ENCODE peak calls at places on chromosomes 13 and 19, in ten cellular contexts. W is astrocyte of the cerebellum, Z is RWPE1, X is amniotic stem cell, P is posterior vena cava, D is left cardiac atrium, K is Caco-2, J is K562, S is foreskin fibroblast, A is AML-193. H is an unnamed sample.

GRCh38 chr19:18634612-18635290 is 2.1 kb upstream of the KLHL26 start:
- DNase-seq in W (no peak), Z (no peak), X (no peak), P (no peak), D (no peak), K (no peak), J (no peak), S (peak; percentile 95), A (no peak), H (no peak)

GRCh38 chr19:33296473-33297060 is 5.8 kb downstream of the CEBPA start:
- DNase-seq in W (no peak), Z (no peak), X (no peak), P (peak; percentile 79), D (no peak), K (peak; percentile 33), J (no peak), S (peak; percentile 71), A (no peak), H (peak; percentile 46)

GRCh38 chr19:11140896-11141295 is 14.7 kb downstream of the SPC24 start:
- DNase-seq in W (no peak), Z (no peak), X (no peak), P (no peak), D (no peak), K (no peak), J (no peak), S (no peak), A (no peak), H (no peak)

GRCh38 chr19:54287456-54287855 is 6.5 kb upstream of the LILRB2 start:
- DNase-seq in W (no peak), Z (no peak), X (no peak), P (no peak), D (no peak), K (no peak), J (no peak), S (peak; percentile 66), A (no peak), H (no peak)

GRCh38 chr13:92842145-92842544 is 384.5 kb upstream of the GPC6 start:
- DNase-seq in W (peak; percentile 83), Z (no peak), X (no peak), P (no peak), D (no peak), K (no peak), J (no peak), S (peak; percentile 93), A (no peak), H (no peak)

GRCh38 chr19:30207357-30207756 is 164.8 kb upstream of the ZNF536 start:
- DNase-seq in W (no peak), Z (no peak), X (no peak), P (no peak), D (no peak), K (no peak), J (no peak), S (no peak), A (no peak), H (no peak)

GRCh38 chr13:95133498-95133897 is 167.8 kb downstream of the ABCC4 start:
- DNase-seq in W (no peak), Z (no peak), X (no peak), P (no peak), D (no peak), K (no peak), J (no peak), S (no peak), A (no peak), H (no peak)

GRCh38 chr19:44968118-44968517 is 12.9 kb downstream of the CLPTM1 start:
- DNase-seq in W (no peak), Z (no peak), X (no peak), P (no peak), D (no peak), K (no peak), J (no peak), S (no peak), A (no peak), H (no peak)

GRCh38 chr13:113862766-113863510 is 938 bp downstream of the GAS6 start:
- DNase-seq in W (no peak), Z (peak; percentile 62), X (no peak), P (peak; percentile 87), D (peak; percentile 79), K (no peak), J (peak; percentile 56), S (peak; percentile 59), A (no peak), H (peak; percentile 83)

GRCh38 chr13:106173346-106173745 is 362.1 kb downstream of the EFNB2 start:
- DNase-seq in W (no peak), Z (no peak), X (no peak), P (no peak), D (no peak), K (no peak), J (no peak), S (no peak), A (no peak), H (no peak)

GRCh38 chr13:98187862-98188261 is 10.8 kb upstream of the RNF113B start:
- DNase-seq in W (no peak), Z (no peak), X (no peak), P (no peak), D (no peak), K (no peak), J (no peak), S (no peak), A (no peak), H (no peak)

GRCh38 chr13:108551674-108552073 is 77.7 kb upstream of the MYO16 start:
- DNase-seq in W (peak; percentile 6), Z (no peak), X (no peak), P (no peak), D (no peak), K (no peak), J (no peak), S (no peak), A (no peak), H (no peak)

GRCh38 chr13:80957019-80957650 is 616.2 kb upstream of the SPRY2 start:
- DNase-seq in W (no peak), Z (no peak), X (no peak), P (no peak), D (no peak), K (no peak), J (no peak), S (no peak), A (no peak), H (no peak)

GRCh38 chr13:35388979-35389378 is 87.5 kb downstream of the MAB21L1 start:
- DNase-seq in W (peak; percentile 35), Z (no peak), X (no peak), P (no peak), D (no peak), K (no peak), J (no peak), S (peak; percentile 78), A (no peak), H (no peak)

GRCh38 chr19:3633559-3633988 is 7.0 kb upstream of the CACTIN start:
- DNase-seq in W (no peak), Z (no peak), X (no peak), P (no peak), D (no peak), K (no peak), J (no peak), S (no peak), A (no peak), H (no peak)

GRCh38 chr19:16449330-16449961 is 22.3 kb downstream of the EPS15L1 start:
- DNase-seq in W (no peak), Z (no peak), X (no peak), P (no peak), D (no peak), K (no peak), J (no peak), S (no peak), A (peak; percentile 33), H (no peak)

GRCh38 chr13:44259045-44260042 is 114.3 kb upstream of the SERP2 start:
- DNase-seq in W (no peak), Z (peak; percentile 25), X (no peak), P (no peak), D (peak; percentile 42), K (no peak), J (peak; percentile 70), S (peak; percentile 44), A (peak; percentile 22), H (no peak)

GRCh38 chr19:54230031-54230430 is 7.2 kb upstream of the LILRB3 start:
- DNase-seq in W (no peak), Z (no peak), X (no peak), P (peak; percentile 47), D (no peak), K (no peak), J (no peak), S (no peak), A (no peak), H (no peak)

GRCh38 chr13:46341112-46341711 is 45.8 kb downstream of the RUBCNL start:
- DNase-seq in W (peak; percentile 39), Z (no peak), X (no peak), P (no peak), D (no peak), K (no peak), J (no peak), S (peak; percentile 85), A (peak; percentile 38), H (no peak)

GRCh38 chr13:46586766-46587509 is 34.0 kb downstream of the LRCH1 start:
- DNase-seq in W (no peak), Z (no peak), X (no peak), P (no peak), D (no peak), K (no peak), J (no peak), S (no peak), A (no peak), H (no peak)